ENCODE peak calls at places on chromosome 3, in four cellular contexts. K is Peyer's patch, U is esophagus muscularis mucosa, L is Karpas-422. D is an unnamed sample.

GRCh38 chr3:58519668-58520402 is 17.2 kb downstream of the ACOX2 start:
- DNase-seq in K (no peak), U (no peak), L (no peak), D (no peak)

GRCh38 chr3:12221663-12222062 is 63.0 kb upstream of the TIMP4 start:
- DNase-seq in K (no peak), U (no peak), L (no peak), D (no peak)

GRCh38 chr3:133121471-133121870 is 83.3 kb downstream of the TMEM108 start:
- DNase-seq in U (no peak), L (no peak), K (no peak), D (no peak)

GRCh38 chr3:155581579-155581978 is 163.3 kb downstream of the PLCH1 start:
- DNase-seq in U (no peak), L (no peak), K (no peak), D (no peak)

GRCh38 chr3:131775660-131776059 is 259.2 kb downstream of the CPNE4 start:
- DNase-seq in K (no peak), L (no peak), U (no peak), D (no peak)

GRCh38 chr3:162338514-162338913 is 841.9 kb downstream of the OTOL1 start:
- DNase-seq in L (no peak), K (no peak), U (no peak), D (no peak)

GRCh38 chr3:126963261-126964190 is 19.4 kb upstream of the PLXNA1 start:
- DNase-seq in L (no peak), U (no peak), K (no peak), D (no peak)

GRCh38 chr3:10398341-10398740 is 77.4 kb upstream of the SEC13 start:
- DNase-seq in U (no peak), K (no peak), L (no peak), D (no peak)

GRCh38 chr3:121552797-121553196 is 7.0 kb upstream of the POLQ start:
- DNase-seq in L (no peak), K (no peak), U (no peak), D (no peak)

GRCh38 chr3:171138027-171138426 is 111.5 kb upstream of the SLC2A2 start:
- DNase-seq in L (no peak), U (no peak), K (no peak), D (no peak)

GRCh38 chr3:71066849-71067261 is 516.7 kb downstream of the FOXP1 start:
- DNase-seq in U (peak), L (peak), K (no peak), D (no peak)

GRCh38 chr3:175743733-175744400 is 884.7 kb downstream of the NAALADL2 start:
- DNase-seq in K (no peak), U (no peak), L (no peak), D (no peak)

GRCh38 chr3:78258798-78259197 is 1218.9 kb downstream of the ROBO2 start:
- DNase-seq in U (no peak), L (no peak), K (no peak), D (no peak)

GRCh38 chr3:17830786-17831185 is 88.4 kb upstream of the TBC1D5 start:
- DNase-seq in K (no peak), U (no peak), L (no peak), D (no peak)

DNA sequence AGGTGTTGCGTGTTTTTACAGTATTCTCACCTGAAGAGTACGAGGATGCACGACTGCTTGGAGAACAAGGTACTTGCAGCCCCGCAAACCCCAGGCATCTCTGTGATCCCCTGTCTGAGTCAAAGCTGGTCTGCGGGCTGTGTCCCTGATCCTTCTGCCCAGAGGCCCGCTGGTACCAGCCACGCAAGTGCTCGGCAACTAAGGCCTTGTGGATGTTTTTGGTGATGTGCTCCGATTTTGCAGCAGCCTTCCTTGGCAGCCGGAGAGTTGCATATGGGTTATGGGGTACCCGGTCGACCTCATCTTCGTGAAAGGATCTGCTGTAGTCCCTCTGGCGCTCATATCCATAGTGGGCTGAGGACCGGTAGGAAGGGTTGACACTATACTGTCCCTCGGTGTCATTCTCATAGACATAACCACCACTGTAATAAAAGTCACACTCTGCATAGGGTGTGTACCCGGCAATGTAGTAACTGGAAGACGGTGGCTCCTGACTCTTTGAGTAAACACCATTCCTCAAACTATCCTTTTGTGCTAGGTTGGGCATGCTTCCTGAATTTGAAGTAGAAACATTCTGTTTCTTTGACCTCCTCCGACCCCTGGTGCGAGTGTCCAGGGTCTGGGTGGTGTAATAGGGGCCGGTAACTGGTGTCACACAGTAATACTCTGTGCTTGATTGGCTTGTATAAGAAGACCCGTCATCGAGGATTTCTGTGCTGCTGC is 58.6 kb upstream of the LMOD3 start:
- DNase-seq in K (no peak), L (no peak), U (no peak), D (no peak)
- H3K27ac ChIP-seq in K (no peak), L (no peak), U (no peak), D (peak)

GRCh38 chr3:46866720-46867549 is 3.7 kb upstream of the MYL3 start:
- DNase-seq in K (peak), U (peak), L (peak), D (peak)
- H3K27ac ChIP-seq in K (no peak), U (peak), L (no peak), D (peak)

DNA sequence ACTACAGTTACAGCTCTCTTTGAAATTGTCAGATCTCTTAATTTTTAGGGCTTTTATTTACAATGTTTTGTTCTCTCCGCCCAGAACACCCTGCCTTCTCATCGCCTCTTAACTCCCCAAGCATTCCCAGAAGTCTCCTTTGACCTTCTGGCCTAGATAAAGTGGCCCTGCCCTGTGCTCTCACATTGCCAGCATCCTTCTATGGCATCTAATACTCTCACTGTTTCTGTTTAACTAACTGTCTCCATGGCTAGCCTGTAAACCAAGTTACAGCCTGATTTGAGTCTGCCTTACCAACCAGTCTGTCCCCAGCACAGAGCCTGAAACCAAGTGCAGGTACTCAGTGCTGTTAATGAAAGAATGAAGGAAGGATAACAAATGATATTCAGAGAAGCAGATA is 19.9 kb downstream of the COL8A1 start:
- DNase-seq in L (no peak), U (no peak), K (no peak), D (no peak)
- H3K27ac ChIP-seq in L (no peak), U (peak), K (no peak), D (no peak)

GRCh38 chr3:120497813-120498212 is 47.0 kb upstream of the FSTL1 start:
- DNase-seq in K (no peak), L (no peak), U (peak), D (no peak)
- H3K27ac ChIP-seq in K (no peak), L (no peak), U (peak), D (no peak)

GRCh38 chr3:178989821-178990220 is 81.8 kb downstream of the ZMAT3 start:
- DNase-seq in K (no peak), U (no peak), L (no peak), D (no peak)

GRCh38 chr3:178990293-178990692 is 81.3 kb downstream of the ZMAT3 start:
- DNase-seq in U (no peak), L (no peak), K (no peak), D (no peak)

GRCh38 chr3:178987745-178988144 is 83.9 kb downstream of the ZMAT3 start:
- DNase-seq in L (no peak), U (no peak), K (no peak), D (no peak)

GRCh38 chr3:178982138-178982537 is 89.5 kb downstream of the ZMAT3 start:
- DNase-seq in K (no peak), L (no peak), U (no peak), D (no peak)

GRCh38 chr3:178986456-178986855 is 85.2 kb downstream of the ZMAT3 start:
- DNase-seq in K (no peak), U (no peak), L (no peak), D (no peak)
- H3K27ac ChIP-seq in K (no peak), U (no peak), L (no peak), D (no peak)

GRCh38 chr3:197297476-197298340 is 704 bp downstream of the DLG1 start:
- DNase-seq in L (peak), K (peak), U (peak), D (peak)

GRCh38 chr3:197295871-197296270 is 2.5 kb downstream of the DLG1 start:
- DNase-seq in U (no peak), L (no peak), K (no peak), D (no peak)

GRCh38 chr3:197297020-197297419 is 1.4 kb downstream of the DLG1 start:
- DNase-seq in L (no peak), K (no peak), U (no peak), D (no peak)

GRCh38 chr3:197292083-197293042 is 6.0 kb downstream of the DLG1 start:
- DNase-seq in U (no peak), L (no peak), K (no peak), D (no peak)

GRCh38 chr3:197293605-197294237 is 4.7 kb downstream of the DLG1 start:
- DNase-seq in L (no peak), U (no peak), K (no peak), D (no peak)
- H3K27ac ChIP-seq in L (no peak), U (no peak), K (no peak), D (peak)

DNA sequence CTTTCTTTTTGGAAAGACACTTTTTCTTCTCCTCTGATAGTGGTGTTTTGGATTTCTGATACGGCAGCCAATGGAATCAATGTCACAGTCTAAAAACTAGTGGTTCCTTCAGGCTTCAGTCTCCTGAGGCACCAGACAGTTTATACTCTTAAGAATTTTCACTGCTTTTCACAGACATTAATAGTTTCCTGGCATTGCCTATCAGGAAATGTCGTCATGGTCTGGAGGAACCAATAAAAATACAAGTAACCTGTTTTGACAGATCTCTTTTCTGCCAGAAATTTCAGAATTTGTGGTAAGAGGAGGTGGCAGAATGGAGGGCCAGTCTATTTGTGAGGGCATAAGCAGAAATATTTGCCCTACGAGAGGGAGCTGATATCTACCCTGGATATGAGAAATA is 44.8 kb downstream of the FILIP1L start:
- DNase-seq in U (no peak), L (no peak), K (no peak), D (no peak)
- H3K27ac ChIP-seq in U (peak), L (no peak), K (no peak), D (no peak)